ENCODE peak calls at places on chromosomes 1 and 21, in eight cellular contexts. H, Y, A, Z, O, J, K and P are unnamed samples.

GRCh38 chr1:233470738-233471499 is 143.0 kb upstream of the KCNK1 start:
- DNase-seq in H (no peak), Y (no peak), A (no peak), Z (no peak), O (no peak), J (no peak), K (no peak), P (no peak)

GRCh38 chr1:8680628-8681316 is 136.7 kb downstream of the RERE start:
- DNase-seq in H (no peak), Y (no peak), A (no peak), Z (no peak), O (no peak), J (no peak), K (no peak), P (no peak)

GRCh38 chr1:117059334-117059677 is 820 bp upstream of the TTF2 start:
- DNase-seq in H (peak), Y (no peak), A (peak), Z (peak), O (no peak), J (peak), K (no peak), P (no peak)

GRCh38 chr1:40299366-40300248 is 17.5 kb downstream of the COL9A2 start:
- DNase-seq in H (no peak), Y (no peak), A (peak), Z (no peak), O (no peak), J (no peak), K (no peak), P (peak)

GRCh38 chr21:35048706-35049617 is at the start of gene RUNX1:
- DNase-seq in H (peak), Y (no peak), A (peak), Z (peak), O (no peak), J (peak), K (peak), P (peak)

GRCh38 chr1:84726593-84727275 is 36.5 kb upstream of the SSX2IP start:
- DNase-seq in H (no peak), Y (no peak), A (peak), Z (no peak), O (no peak), J (no peak), K (peak), P (peak)

GRCh38 chr1:113147073-113147625 is 74.2 kb downstream of the LRIG2 start:
- DNase-seq in H (no peak), Y (no peak), A (no peak), Z (no peak), O (no peak), J (no peak), K (no peak), P (no peak)

GRCh38 chr1:62725981-62726588 is 37.9 kb upstream of the DOCK7 start:
- DNase-seq in H (no peak), Y (no peak), A (peak), Z (no peak), O (no peak), J (no peak), K (no peak), P (peak)

GRCh38 chr1:55007626-55008025 is 8.9 kb downstream of the BSND start:
- DNase-seq in H (no peak), Y (no peak), A (peak), Z (no peak), O (no peak), J (no peak), K (peak), P (peak)

GRCh38 chr1:5850503-5850902 is 141.7 kb downstream of the NPHP4 start:
- DNase-seq in H (no peak), Y (no peak), A (no peak), Z (no peak), O (no peak), J (no peak), K (no peak), P (peak)

GRCh38 chr21:21213297-21213696 is 215.1 kb downstream of the NCAM2 start:
- DNase-seq in H (no peak), Y (no peak), A (no peak), Z (no peak), O (no peak), J (no peak), K (no peak), P (no peak)

GRCh38 chr1:116122955-116123757 is 12.0 kb downstream of the MAB21L3 start:
- DNase-seq in H (no peak), Y (no peak), A (peak), Z (no peak), O (no peak), J (peak), K (peak), P (peak)

GRCh38 chr1:206430031-206430983 is 40.0 kb upstream of the IKBKE start:
- DNase-seq in H (no peak), Y (no peak), A (no peak), Z (no peak), O (no peak), J (no peak), K (peak), P (peak)

GRCh38 chr21:45542242-45542666 is at the start of gene SLC19A1:
- DNase-seq in H (peak), Y (peak), A (peak), Z (peak), O (peak), J (peak), K (no peak), P (peak)

GRCh38 chr1:177710973-177711372 is 258.9 kb downstream of the SEC16B start:
- DNase-seq in H (no peak), Y (no peak), A (no peak), Z (no peak), O (no peak), J (no peak), K (no peak), P (no peak)

GRCh38 chr21:29654855-29655254 is 284.9 kb downstream of the GRIK1 start:
- DNase-seq in H (no peak), Y (no peak), A (no peak), Z (no peak), O (no peak), J (no peak), K (no peak), P (no peak)

GRCh38 chr1:162632234-162632666 is at the start of gene DDR2:
- DNase-seq in H (no peak), Y (no peak), A (peak), Z (no peak), O (no peak), J (peak), K (no peak), P (peak)

GRCh38 chr1:219745070-219745469 is 132.2 kb upstream of the ZC3H11B start:
- DNase-seq in H (no peak), Y (no peak), A (no peak), Z (no peak), O (no peak), J (no peak), K (no peak), P (no peak)